ENCODE peak calls at places on chromosomes 11 and 22, in nine cellular contexts. R is transverse colon, T is body of pancreas, B is endothelial cell of umbilical vein, I is A549, U is heart left ventricle, H is uterus, G is sigmoid colon, J is suprapubic skin. F is an unnamed sample.

GRCh38 chr22:24953294-24954113 is 988 bp downstream of the KIAA1671 start:
- DNase-seq in H (peak; percentile 27), T (peak; percentile 53), I (no peak), J (no peak), G (peak; percentile 69), B (peak; percentile 27), R (peak; percentile 58), U (peak; percentile 66), F (peak; percentile 58)

GRCh38 chr11:69013009-69013951 is at the start of gene MRGPRF:
- DNase-seq in I (peak; percentile 40), J (peak; percentile 95), T (peak; percentile 62), R (peak; percentile 87), G (peak; percentile 100), B (no peak), H (peak; percentile 99), U (peak; percentile 94), F (peak; percentile 58)

GRCh38 chr11:82757660-82758301 is 24.1 kb upstream of the FAM181B start:
- DNase-seq in I (no peak), U (no peak), H (no peak), J (no peak), B (no peak), R (no peak), G (no peak), T (no peak), F (no peak)

GRCh38 chr11:125455851-125456250 is 40.2 kb downstream of the FEZ1 start:
- DNase-seq in B (no peak), G (no peak), I (no peak), T (no peak), J (peak; percentile 61), H (no peak), U (no peak), R (no peak), F (peak; percentile 36)

GRCh38 chr11:119671561-119672015 is 57.4 kb downstream of the NECTIN1 start:
- DNase-seq in G (no peak), J (no peak), B (peak; percentile 31), T (no peak), I (no peak), H (no peak), U (peak; percentile 80), R (no peak), F (no peak)

GRCh38 chr11:97325693-97326092 is 935.9 kb downstream of the JRKL start:
- DNase-seq in U (no peak), I (no peak), G (no peak), B (no peak), H (no peak), T (no peak), J (no peak), R (no peak), F (no peak)

GRCh38 chr11:14223636-14224035 is 135.3 kb downstream of the RRAS2 start:
- DNase-seq in R (no peak), J (no peak), I (no peak), G (no peak), B (no peak), U (no peak), T (no peak), H (no peak), F (no peak)

GRCh38 chr11:116917632-116918031 is 80.2 kb upstream of the APOA1 start:
- DNase-seq in U (no peak), H (no peak), G (no peak), J (no peak), T (no peak), R (no peak), B (no peak), I (no peak), F (no peak)

GRCh38 chr11:29616611-29617010 is 400.2 kb downstream of the KCNA4 start:
- DNase-seq in B (no peak), T (no peak), J (no peak), I (no peak), H (no peak), R (no peak), U (no peak), G (no peak), F (peak; percentile 4)

GRCh38 chr11:2995893-2996554 is 3.9 kb upstream of the NAP1L4 start:
- DNase-seq in U (no peak), H (no peak), I (no peak), T (no peak), B (no peak), G (peak; percentile 40), J (peak; percentile 74), R (no peak), F (no peak)

GRCh38 chr22:17576475-17576874 is 13.2 kb downstream of the SLC25A18 start:
- DNase-seq in U (no peak), I (no peak), R (no peak), T (no peak), G (no peak), B (no peak), J (no peak), H (no peak), F (no peak)

GRCh38 chr11:12812849-12813248 is 138.6 kb downstream of the TEAD1 start:
- DNase-seq in T (no peak), R (no peak), I (no peak), B (no peak), H (no peak), G (no peak), U (peak; percentile 39), J (no peak), F (no peak)

GRCh38 chr11:33045551-33046255 is 6.3 kb downstream of the TCP11L1 start:
- DNase-seq in G (no peak), B (no peak), H (no peak), J (no peak), U (no peak), R (peak; percentile 85), I (no peak), T (no peak), F (no peak)

GRCh38 chr11:120146413-120147093 is 8.6 kb upstream of the TRIM29 start:
- DNase-seq in R (no peak), T (peak; percentile 10), B (no peak), G (no peak), I (no peak), H (no peak), U (no peak), J (no peak), F (no peak)

GRCh38 chr11:122656631-122657101 is 1.1 kb downstream of the UBASH3B start:
- DNase-seq in T (peak; percentile 42), B (peak; percentile 59), H (no peak), U (peak; percentile 48), R (peak; percentile 30), G (peak; percentile 75), I (peak; percentile 60), J (peak; percentile 80), F (peak; percentile 32)

GRCh38 chr11:65506316-65506769 is 7.5 kb downstream of the MALAT1 start:
- DNase-seq in G (no peak), T (no peak), J (no peak), R (no peak), U (no peak), H (no peak), B (no peak), I (no peak), F (no peak)

GRCh38 chr11:1506981-1507380 is 20.4 kb upstream of the MOB2 start:
- DNase-seq in T (no peak), H (no peak), I (no peak), U (no peak), J (no peak), G (no peak), R (no peak), B (no peak), F (no peak)

GRCh38 chr11:131229221-131229620 is 141.2 kb upstream of the NTM start:
- DNase-seq in T (no peak), J (no peak), G (no peak), U (no peak), I (no peak), H (no peak), R (no peak), B (no peak), F (no peak)

GRCh38 chr22:39078329-39078728 is 1.3 kb downstream of the APOBEC3G start:
- DNase-seq in B (no peak), R (no peak), G (no peak), T (no peak), H (no peak), U (no peak), I (no peak), J (no peak), F (no peak)

GRCh38 chr22:37304595-37305343 is 22.5 kb downstream of the CYTH4 start:
- DNase-seq in I (no peak), T (no peak), U (no peak), G (no peak), J (no peak), R (no peak), B (peak; percentile 34), H (no peak), F (peak; percentile 73)

GRCh38 chr22:32355760-32356159 is 1.9 kb upstream of the RFPL3 start:
- DNase-seq in I (no peak), J (no peak), G (no peak), U (no peak), H (no peak), R (no peak), B (no peak), T (no peak), F (no peak)

GRCh38 chr11:118928870-118929495 is 3.3 kb upstream of the BCL9L start:
- DNase-seq in T (peak; percentile 78), R (no peak), G (peak; percentile 88), H (no peak), J (peak; percentile 88), I (no peak), U (peak; percentile 72), B (peak; percentile 79), F (peak; percentile 70)

GRCh38 chr11:120121336-120121735 is 16.6 kb downstream of the TRIM29 start:
- DNase-seq in B (no peak), T (no peak), U (no peak), G (no peak), I (no peak), R (no peak), H (no peak), J (no peak), F (no peak)

GRCh38 chr11:62671604-62672528 is at the start of the genes LBHD1 and UQCC3:
- DNase-seq in I (peak; percentile 86), J (peak; percentile 89), G (peak; percentile 91), R (peak; percentile 83), H (peak; percentile 70), U (peak; percentile 77), B (peak; percentile 88), T (peak; percentile 80), F (peak; percentile 73)
- TF ChIP-seq POLR2A in I (peak; percentile 72), J (peak; percentile 50), G (peak; percentile 57), R (peak; percentile 82), H (no peak), U (no peak), B (peak; percentile 61), T (peak; percentile 88), F (peak; percentile 75)

GRCh38 chr11:58579192-58580129 is 598 bp downstream of the ZFP91 start:
- DNase-seq in T (peak; percentile 91), U (peak; percentile 96), J (peak; percentile 95), B (peak; percentile 88), I (peak; percentile 65), R (peak; percentile 94), H (peak; percentile 92), G (peak; percentile 97), F (peak; percentile 95)
- TF ChIP-seq POLR2A in T (peak; percentile 91), U (no peak), J (peak; percentile 81), B (peak; percentile 97), I (peak; percentile 65), R (peak; percentile 82), H (peak; percentile 55), G (peak; percentile 68), F (peak; percentile 84)

GRCh38 chr22:45896153-45896951 is 80.6 kb downstream of the WNT7B start:
- DNase-seq in G (no peak), J (no peak), B (no peak), U (peak; percentile 20), T (peak; percentile 59), I (no peak), R (no peak), H (no peak), F (no peak)
- TF ChIP-seq POLR2A in G (no peak), J (no peak), B (no peak), U (no peak), T (no peak), I (no peak), R (no peak), H (no peak), F (no peak)

GRCh38 chr11:18408558-18409242 is 3.4 kb upstream of the LDHC start:
- DNase-seq in T (no peak), G (no peak), U (no peak), J (no peak), R (no peak), B (no peak), H (no peak), I (no peak), F (no peak)
- TF ChIP-seq POLR2A in T (no peak), G (no peak), U (no peak), J (no peak), R (no peak), B (no peak), H (no peak), I (no peak), F (peak; percentile 2)

F was measured in adrenal gland.